ENCODE peak calls at places on chromosomes 4 and X, in seven cellular contexts. One of them, this sample, is unnamed.

GRCh38 chrX:40171513-40172168 is 73.9 kb upstream of the BCOR start:
- DNase-seq in fibroblast of lung: no peak
- DNase-seq in mammary epithelial cell: no peak
- DNase-seq in astrocyte: peak
- DNase-seq in neuronal stem cell: no peak
- DNase-seq in SK-N-SH: no peak
- DNase-seq in K562: no peak
- DNase-seq in this sample: peak

GRCh38 chrX:16838202-16839066 is 31.7 kb downstream of the RBBP7 start:
- DNase-seq in fibroblast of lung: peak
- DNase-seq in mammary epithelial cell: peak
- DNase-seq in astrocyte: peak
- DNase-seq in neuronal stem cell: no peak
- DNase-seq in SK-N-SH: no peak
- DNase-seq in K562: no peak
- DNase-seq in this sample: peak

GRCh38 chr4:48191758-48192157 is 57.7 kb upstream of the TXK start:
- DNase-seq in fibroblast of lung: no peak
- DNase-seq in mammary epithelial cell: no peak
- DNase-seq in astrocyte: no peak
- DNase-seq in neuronal stem cell: no peak
- DNase-seq in SK-N-SH: no peak
- DNase-seq in K562: no peak
- DNase-seq in this sample: no peak

GRCh38 chrX:110301194-110301593 is 16.7 kb downstream of the AMMECR1 start:
- DNase-seq in fibroblast of lung: no peak
- DNase-seq in mammary epithelial cell: no peak
- DNase-seq in astrocyte: no peak
- DNase-seq in neuronal stem cell: no peak
- DNase-seq in SK-N-SH: no peak
- DNase-seq in K562: no peak
- DNase-seq in this sample: no peak

GRCh38 chrX:38940547-38940946 is 139.3 kb downstream of the MID1IP1 start:
- DNase-seq in fibroblast of lung: peak
- DNase-seq in mammary epithelial cell: no peak
- DNase-seq in astrocyte: no peak
- DNase-seq in neuronal stem cell: no peak
- DNase-seq in SK-N-SH: no peak
- DNase-seq in K562: no peak
- DNase-seq in this sample: peak

GRCh38 chr4:150078996-150079581 is 844 bp downstream of the DCLK2 start:
- DNase-seq in fibroblast of lung: peak
- DNase-seq in mammary epithelial cell: peak
- DNase-seq in astrocyte: no peak
- DNase-seq in neuronal stem cell: peak
- DNase-seq in SK-N-SH: peak
- DNase-seq in K562: no peak
- DNase-seq in this sample: peak

GRCh38 chrX:10828640-10829039 is 208.3 kb upstream of the MID1 start:
- DNase-seq in fibroblast of lung: no peak
- DNase-seq in mammary epithelial cell: no peak
- DNase-seq in astrocyte: no peak
- DNase-seq in neuronal stem cell: no peak
- DNase-seq in SK-N-SH: no peak
- DNase-seq in K562: no peak
- DNase-seq in this sample: no peak

GRCh38 chr4:37073226-37073840 is 171.2 kb upstream of the NWD2 start:
- DNase-seq in fibroblast of lung: no peak
- DNase-seq in mammary epithelial cell: no peak
- DNase-seq in astrocyte: no peak
- DNase-seq in neuronal stem cell: no peak
- DNase-seq in SK-N-SH: peak
- DNase-seq in K562: peak
- DNase-seq in this sample: no peak

GRCh38 chr4:170047774-170048354 is 21.7 kb upstream of the MFAP3L start:
- DNase-seq in fibroblast of lung: peak
- DNase-seq in mammary epithelial cell: peak
- DNase-seq in astrocyte: peak
- DNase-seq in neuronal stem cell: peak
- DNase-seq in SK-N-SH: peak
- DNase-seq in K562: peak
- DNase-seq in this sample: peak

GRCh38 chrX:65488496-65488895 is 46.1 kb downstream of the LAS1L start:
- DNase-seq in fibroblast of lung: no peak
- DNase-seq in mammary epithelial cell: no peak
- DNase-seq in astrocyte: no peak
- DNase-seq in neuronal stem cell: no peak
- DNase-seq in SK-N-SH: no peak
- DNase-seq in K562: no peak
- DNase-seq in this sample: peak

GRCh38 chr4:26022346-26022891 is 108.4 kb downstream of the SMIM20 start:
- DNase-seq in fibroblast of lung: peak
- DNase-seq in mammary epithelial cell: peak
- DNase-seq in astrocyte: peak
- DNase-seq in neuronal stem cell: no peak
- DNase-seq in SK-N-SH: no peak
- DNase-seq in K562: no peak
- DNase-seq in this sample: peak

GRCh38 chr4:26024079-26024478 is 110.1 kb downstream of the SMIM20 start:
- DNase-seq in fibroblast of lung: no peak
- DNase-seq in mammary epithelial cell: no peak
- DNase-seq in astrocyte: no peak
- DNase-seq in neuronal stem cell: no peak
- DNase-seq in SK-N-SH: no peak
- DNase-seq in K562: no peak
- DNase-seq in this sample: no peak

GRCh38 chr4:26021417-26022345 is 107.7 kb downstream of the SMIM20 start:
- DNase-seq in fibroblast of lung: peak
- DNase-seq in mammary epithelial cell: no peak
- DNase-seq in astrocyte: peak
- DNase-seq in neuronal stem cell: no peak
- DNase-seq in SK-N-SH: no peak
- DNase-seq in K562: no peak
- DNase-seq in this sample: no peak

GRCh38 chr4:26020896-26021295 is 106.9 kb downstream of the SMIM20 start:
- DNase-seq in fibroblast of lung: peak
- DNase-seq in mammary epithelial cell: peak
- DNase-seq in astrocyte: peak
- DNase-seq in neuronal stem cell: no peak
- DNase-seq in SK-N-SH: no peak
- DNase-seq in K562: no peak
- DNase-seq in this sample: peak

DNA sequence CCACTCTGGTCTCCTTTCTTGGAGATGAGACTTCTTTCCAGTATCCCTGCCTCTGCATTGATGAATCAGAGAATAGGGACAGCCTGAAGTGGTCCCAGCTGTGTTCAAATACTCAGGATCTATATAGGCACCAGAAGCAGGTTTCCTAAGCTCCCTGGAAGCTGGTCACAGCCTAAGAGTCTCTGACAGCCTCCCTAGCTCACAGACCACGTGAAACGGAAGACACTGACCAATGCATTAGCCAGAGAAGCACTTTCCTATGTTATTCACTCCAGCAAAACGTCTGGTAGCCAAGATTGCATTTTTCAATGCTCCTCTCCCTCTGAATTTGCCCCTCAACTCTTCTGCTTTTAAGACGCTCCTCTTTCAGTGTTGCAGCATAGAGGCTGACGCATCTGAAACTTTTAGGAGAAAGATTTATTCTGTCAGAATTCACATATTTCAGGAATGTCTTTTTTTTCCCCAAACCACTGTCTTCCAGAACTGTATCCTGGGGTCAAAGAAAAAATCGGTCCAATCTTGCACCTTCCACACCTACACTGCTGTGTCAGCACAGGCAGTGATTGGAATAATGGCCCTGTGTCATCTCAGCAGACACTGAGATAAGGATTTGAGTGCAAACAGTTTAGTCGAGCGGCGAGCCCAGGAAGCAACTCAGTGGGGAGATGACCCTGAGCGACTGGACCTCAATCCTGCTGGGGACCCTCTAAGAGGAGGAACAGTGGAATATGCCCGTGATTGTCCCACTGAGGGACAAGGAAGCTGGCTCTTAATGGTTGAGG is 109.4 kb downstream of the SMIM20 start:
- DNase-seq in fibroblast of lung: no peak
- DNase-seq in mammary epithelial cell: no peak
- DNase-seq in astrocyte: peak
- DNase-seq in neuronal stem cell: no peak
- DNase-seq in SK-N-SH: no peak
- DNase-seq in K562: no peak
- DNase-seq in this sample: peak
- H3K9ac ChIP-seq in fibroblast of lung: no peak
- H3K9ac ChIP-seq in mammary epithelial cell: no peak
- H3K9ac ChIP-seq in astrocyte: no peak
- H3K9ac ChIP-seq in neuronal stem cell: no peak
- H3K9ac ChIP-seq in SK-N-SH: no peak
- H3K9ac ChIP-seq in K562: no peak
- H3K9ac ChIP-seq in this sample: peak

GRCh38 chr4:85452073-85452764 is 22.7 kb upstream of the ARHGAP24 start:
- DNase-seq in fibroblast of lung: no peak
- DNase-seq in mammary epithelial cell: no peak
- DNase-seq in astrocyte: no peak
- DNase-seq in neuronal stem cell: no peak
- DNase-seq in SK-N-SH: peak
- DNase-seq in K562: no peak
- DNase-seq in this sample: no peak

GRCh38 chr4:85446462-85446861 is 28.5 kb upstream of the ARHGAP24 start:
- DNase-seq in fibroblast of lung: no peak
- DNase-seq in mammary epithelial cell: no peak
- DNase-seq in astrocyte: no peak
- DNase-seq in neuronal stem cell: no peak
- DNase-seq in SK-N-SH: no peak
- DNase-seq in K562: no peak
- DNase-seq in this sample: no peak

GRCh38 chr4:85445058-85445639 is 29.8 kb upstream of the ARHGAP24 start:
- DNase-seq in fibroblast of lung: no peak
- DNase-seq in mammary epithelial cell: no peak
- DNase-seq in astrocyte: peak
- DNase-seq in neuronal stem cell: no peak
- DNase-seq in SK-N-SH: no peak
- DNase-seq in K562: no peak
- DNase-seq in this sample: no peak

GRCh38 chr4:85448880-85449763 is 25.8 kb upstream of the ARHGAP24 start:
- DNase-seq in fibroblast of lung: no peak
- DNase-seq in mammary epithelial cell: no peak
- DNase-seq in astrocyte: no peak
- DNase-seq in neuronal stem cell: no peak
- DNase-seq in SK-N-SH: peak
- DNase-seq in K562: no peak
- DNase-seq in this sample: no peak
- H3K9ac ChIP-seq in fibroblast of lung: no peak
- H3K9ac ChIP-seq in mammary epithelial cell: no peak
- H3K9ac ChIP-seq in astrocyte: no peak
- H3K9ac ChIP-seq in neuronal stem cell: no peak
- H3K9ac ChIP-seq in SK-N-SH: no peak
- H3K9ac ChIP-seq in K562: no peak
- H3K9ac ChIP-seq in this sample: no peak

GRCh38 chr4:122636697-122637096 is 15.8 kb upstream of the IL21 start:
- DNase-seq in fibroblast of lung: peak
- DNase-seq in mammary epithelial cell: no peak
- DNase-seq in astrocyte: no peak
- DNase-seq in neuronal stem cell: no peak
- DNase-seq in SK-N-SH: no peak
- DNase-seq in K562: no peak
- DNase-seq in this sample: no peak
- H3K9ac ChIP-seq in fibroblast of lung: no peak
- H3K9ac ChIP-seq in mammary epithelial cell: no peak
- H3K9ac ChIP-seq in astrocyte: no peak
- H3K9ac ChIP-seq in neuronal stem cell: no peak
- H3K9ac ChIP-seq in SK-N-SH: no peak
- H3K9ac ChIP-seq in K562: no peak
- H3K9ac ChIP-seq in this sample: no peak

GRCh38 chr4:56410247-56410646 is 23.0 kb upstream of the AASDH start:
- DNase-seq in fibroblast of lung: peak
- DNase-seq in mammary epithelial cell: peak
- DNase-seq in astrocyte: peak
- DNase-seq in neuronal stem cell: peak
- DNase-seq in SK-N-SH: peak
- DNase-seq in K562: no peak
- DNase-seq in this sample: peak
- H3K9ac ChIP-seq in fibroblast of lung: peak
- H3K9ac ChIP-seq in mammary epithelial cell: peak
- H3K9ac ChIP-seq in astrocyte: peak
- H3K9ac ChIP-seq in neuronal stem cell: no peak
- H3K9ac ChIP-seq in SK-N-SH: peak
- H3K9ac ChIP-seq in K562: no peak
- H3K9ac ChIP-seq in this sample: peak

DNA sequence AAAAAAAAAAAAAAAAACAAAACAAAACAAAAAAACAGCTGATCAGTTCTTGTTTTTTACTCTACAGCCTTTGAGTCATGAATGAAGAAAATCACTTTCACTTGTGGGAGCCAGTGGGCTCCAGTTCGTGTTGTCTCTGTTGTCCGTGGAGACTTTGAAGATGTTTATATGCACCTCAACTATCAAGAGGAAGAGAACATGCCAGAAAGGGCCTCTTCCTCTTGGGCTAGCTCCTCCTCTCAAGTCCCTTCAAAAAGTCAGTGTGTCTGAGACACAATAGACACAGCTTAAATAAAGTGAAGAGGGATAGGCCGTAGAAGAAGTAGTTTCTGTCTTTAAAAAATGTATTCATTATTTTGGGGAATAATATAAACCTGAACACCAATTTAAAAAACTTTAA is 182.7 kb downstream of the KDR start:
- DNase-seq in fibroblast of lung: no peak
- DNase-seq in mammary epithelial cell: no peak
- DNase-seq in astrocyte: no peak
- DNase-seq in neuronal stem cell: no peak
- DNase-seq in SK-N-SH: no peak
- DNase-seq in K562: no peak
- DNase-seq in this sample: no peak
- H3K9ac ChIP-seq in fibroblast of lung: no peak
- H3K9ac ChIP-seq in mammary epithelial cell: no peak
- H3K9ac ChIP-seq in astrocyte: no peak
- H3K9ac ChIP-seq in neuronal stem cell: no peak
- H3K9ac ChIP-seq in SK-N-SH: no peak
- H3K9ac ChIP-seq in K562: no peak
- H3K9ac ChIP-seq in this sample: no peak

GRCh38 chrX:118216488-118216887 is 99.9 kb upstream of the KLHL13 start:
- DNase-seq in fibroblast of lung: no peak
- DNase-seq in mammary epithelial cell: no peak
- DNase-seq in astrocyte: no peak
- DNase-seq in neuronal stem cell: no peak
- DNase-seq in SK-N-SH: no peak
- DNase-seq in K562: no peak
- DNase-seq in this sample: no peak
- H3K9ac ChIP-seq in fibroblast of lung: no peak
- H3K9ac ChIP-seq in mammary epithelial cell: no peak
- H3K9ac ChIP-seq in astrocyte: no peak
- H3K9ac ChIP-seq in neuronal stem cell: no peak
- H3K9ac ChIP-seq in SK-N-SH: peak
- H3K9ac ChIP-seq in K562: no peak
- H3K9ac ChIP-seq in this sample: no peak

DNA sequence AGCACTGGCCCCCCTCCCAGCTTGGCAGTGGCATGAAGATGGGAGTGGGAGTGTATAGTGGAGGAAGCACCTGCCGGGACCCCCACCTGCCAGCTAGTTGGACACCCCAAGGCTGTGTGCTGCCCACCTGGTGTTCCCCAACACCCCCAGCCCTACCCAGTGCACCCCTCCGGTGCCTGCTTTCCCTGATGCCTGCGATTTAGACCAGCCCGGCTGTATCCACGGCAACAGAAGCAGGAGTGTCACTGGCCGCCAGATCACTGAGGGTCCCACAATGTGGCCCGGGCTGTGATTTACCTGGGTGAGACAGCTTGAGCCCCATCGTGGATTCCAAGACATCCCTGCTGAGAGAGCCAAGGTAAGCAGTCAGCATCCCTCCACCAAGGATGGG is 533 bp downstream of the GPR173 start:
- DNase-seq in fibroblast of lung: no peak
- DNase-seq in mammary epithelial cell: no peak
- DNase-seq in astrocyte: no peak
- DNase-seq in neuronal stem cell: no peak
- DNase-seq in SK-N-SH: no peak
- DNase-seq in K562: no peak
- DNase-seq in this sample: no peak
- H3K9ac ChIP-seq in fibroblast of lung: peak
- H3K9ac ChIP-seq in mammary epithelial cell: no peak
- H3K9ac ChIP-seq in astrocyte: peak
- H3K9ac ChIP-seq in neuronal stem cell: peak
- H3K9ac ChIP-seq in SK-N-SH: peak
- H3K9ac ChIP-seq in K562: no peak
- H3K9ac ChIP-seq in this sample: peak